ENCODE peak calls at places on chromosomes 3 and 15, in seven cellular contexts. U is AG09309; O is neural progenitor cell; F is WTC11; B is effector memory CD8-positive, alpha-beta T cell; E is T-helper 22 cell; J is hepatocyte. C is an unnamed sample.

GRCh38 chr3:185632996-185633395 is 46.9 kb downstream of the SENP2 start:
- DNase-seq in F (no peak), J (no peak), E (no peak), B (no peak), O (no peak), U (no peak), C (no peak)

GRCh38 chr3:79113821-79114220 is 654.0 kb downstream of the ROBO1 start:
- DNase-seq in B (no peak), J (no peak), O (no peak), U (no peak), F (no peak), E (no peak), C (no peak)

GRCh38 chr3:3165241-3165640 is 14.2 kb downstream of the CRBN start:
- DNase-seq in J (no peak), U (no peak), F (no peak), O (no peak), B (no peak), E (no peak), C (no peak)

GRCh38 chr15:100951965-100952364 is 32.8 kb downstream of the LRRK1 start:
- DNase-seq in U (no peak), E (no peak), B (no peak), J (no peak), F (no peak), O (no peak), C (no peak)

GRCh38 chr3:72203105-72203504 is 418.2 kb upstream of the PROK2 start:
- DNase-seq in U (no peak), B (no peak), F (no peak), O (no peak), J (no peak), E (no peak), C (no peak)

GRCh38 chr3:188208751-188209433 is 54.9 kb downstream of the LPP start:
- DNase-seq in O (no peak), F (no peak), E (no peak), J (no peak), U (no peak), B (no peak), C (no peak)

GRCh38 chr3:184345678-184346144 is 8.3 kb downstream of the FAM131A start:
- DNase-seq in J (peak), B (no peak), F (peak), O (peak), E (no peak), U (no peak), C (peak)

GRCh38 chr3:25945366-25945765 is 155.5 kb downstream of the OXSM start:
- DNase-seq in B (no peak), F (no peak), E (no peak), J (no peak), U (no peak), O (no peak), C (no peak)

GRCh38 chr3:150635526-150635925 is 32.4 kb downstream of the SELENOT start:
- DNase-seq in B (peak), U (no peak), J (no peak), O (peak), E (no peak), F (no peak), C (no peak)

GRCh38 chr3:47057212-47057671 is 77.8 kb downstream of the NBEAL2 start:
- DNase-seq in B (peak), U (peak), E (peak), F (no peak), O (no peak), J (no peak), C (no peak)

GRCh38 chr3:146077181-146077580 is 83.8 kb downstream of the PLOD2 start:
- DNase-seq in F (no peak), O (no peak), E (no peak), B (no peak), J (no peak), U (no peak), C (no peak)

GRCh38 chr15:95447486-95447885 is 883.0 kb upstream of the NR2F2 start:
- DNase-seq in U (no peak), F (no peak), B (no peak), E (no peak), J (no peak), O (no peak), C (no peak)